ENCODE peak calls at places on chromosomes 7 and 10, in six cellular contexts. One of them, this sample, is unnamed.
A peak's percentile ranks its signal among the peaks of the same experiment; 100 is the strongest.

GRCh38 chr7:155455776-155456516 is 2.0 kb upstream of the EN2 start:
- DNase-seq in suprapubic skin: no peak
- DNase-seq in pancreas: no peak
- DNase-seq in HFFc6: no peak
- DNase-seq in colonic mucosa: no peak
- DNase-seq in GM23338: no peak
- DNase-seq in this sample: no peak

GRCh38 chr7:99092064-99092720 is 51.7 kb downstream of the SMURF1 start:
- DNase-seq in suprapubic skin: no peak
- DNase-seq in pancreas: no peak
- DNase-seq in HFFc6: no peak
- DNase-seq in colonic mucosa: no peak
- DNase-seq in GM23338: no peak
- DNase-seq in this sample: no peak

GRCh38 chr10:110993024-110993693 is 73.8 kb downstream of the SHOC2 start:
- DNase-seq in suprapubic skin: no peak
- DNase-seq in pancreas: no peak
- DNase-seq in HFFc6: peak; percentile 80
- DNase-seq in colonic mucosa: no peak
- DNase-seq in GM23338: no peak
- DNase-seq in this sample: peak; percentile 27

GRCh38 chr7:36151921-36152755 is 916 bp upstream of the EEPD1 start:
- DNase-seq in suprapubic skin: no peak
- DNase-seq in pancreas: no peak
- DNase-seq in HFFc6: no peak
- DNase-seq in colonic mucosa: no peak
- DNase-seq in GM23338: no peak
- DNase-seq in this sample: no peak

GRCh38 chr10:17031656-17032630 is 97.7 kb downstream of the CUBN start:
- DNase-seq in suprapubic skin: no peak
- DNase-seq in pancreas: no peak
- DNase-seq in HFFc6: no peak
- DNase-seq in colonic mucosa: no peak
- DNase-seq in GM23338: no peak
- DNase-seq in this sample: no peak

GRCh38 chr7:142595816-142596516 is 153.3 kb upstream of the PRSS1 start:
- DNase-seq in suprapubic skin: no peak
- DNase-seq in pancreas: no peak
- DNase-seq in HFFc6: no peak
- DNase-seq in colonic mucosa: no peak
- DNase-seq in GM23338: no peak
- DNase-seq in this sample: no peak

GRCh38 chr7:2032876-2033407 is 199.8 kb downstream of the MAD1L1 start:
- DNase-seq in suprapubic skin: peak; percentile 65
- DNase-seq in pancreas: peak; percentile 34
- DNase-seq in HFFc6: no peak
- DNase-seq in colonic mucosa: no peak
- DNase-seq in GM23338: no peak
- DNase-seq in this sample: no peak

GRCh38 chr7:105677803-105678583 is 96.7 kb upstream of the EFCAB10 start:
- DNase-seq in suprapubic skin: no peak
- DNase-seq in pancreas: no peak
- DNase-seq in HFFc6: no peak
- DNase-seq in colonic mucosa: peak; percentile 67
- DNase-seq in GM23338: no peak
- DNase-seq in this sample: no peak

GRCh38 chr10:86265236-86265876 is 101.2 kb downstream of the GRID1 start:
- DNase-seq in suprapubic skin: peak; percentile 70
- DNase-seq in pancreas: peak; percentile 31
- DNase-seq in HFFc6: no peak
- DNase-seq in colonic mucosa: no peak
- DNase-seq in GM23338: no peak
- DNase-seq in this sample: no peak

GRCh38 chr10:59375990-59376389 is 13.6 kb upstream of the FAM13C start:
- DNase-seq in suprapubic skin: no peak
- DNase-seq in pancreas: no peak
- DNase-seq in HFFc6: no peak
- DNase-seq in colonic mucosa: no peak
- DNase-seq in GM23338: peak; percentile 9
- DNase-seq in this sample: no peak

GRCh38 chr10:91901784-91902677 is 7.3 kb downstream of the FGFBP3 start:
- DNase-seq in suprapubic skin: no peak
- DNase-seq in pancreas: no peak
- DNase-seq in HFFc6: peak; percentile 92
- DNase-seq in colonic mucosa: peak; percentile 32
- DNase-seq in GM23338: no peak
- DNase-seq in this sample: no peak

GRCh38 chr7:10022957-10023356 is 950.7 kb upstream of the PHF14 start:
- DNase-seq in suprapubic skin: no peak
- DNase-seq in pancreas: no peak
- DNase-seq in HFFc6: no peak
- DNase-seq in colonic mucosa: no peak
- DNase-seq in GM23338: peak; percentile 72
- DNase-seq in this sample: no peak

GRCh38 chr7:48118041-48118440 is 29.0 kb downstream of the UPP1 start:
- DNase-seq in suprapubic skin: no peak
- DNase-seq in pancreas: no peak
- DNase-seq in HFFc6: no peak
- DNase-seq in colonic mucosa: no peak
- DNase-seq in GM23338: no peak
- DNase-seq in this sample: no peak

GRCh38 chr10:15229268-15229667 is 60.8 kb upstream of the NMT2 start:
- DNase-seq in suprapubic skin: no peak
- DNase-seq in pancreas: no peak
- DNase-seq in HFFc6: no peak
- DNase-seq in colonic mucosa: no peak
- DNase-seq in GM23338: no peak
- DNase-seq in this sample: no peak

GRCh38 chr10:26573674-26574073 is 123.8 kb upstream of the PDSS1 start:
- DNase-seq in suprapubic skin: no peak
- DNase-seq in pancreas: no peak
- DNase-seq in HFFc6: no peak
- DNase-seq in colonic mucosa: no peak
- DNase-seq in GM23338: peak; percentile 63
- DNase-seq in this sample: no peak

GRCh38 chr10:22620929-22621328 is 93.4 kb downstream of the PIP4K2A start:
- DNase-seq in suprapubic skin: no peak
- DNase-seq in pancreas: no peak
- DNase-seq in HFFc6: no peak
- DNase-seq in colonic mucosa: no peak
- DNase-seq in GM23338: no peak
- DNase-seq in this sample: no peak

GRCh38 chr7:5827755-5828154 is 46.3 kb upstream of the RNF216 start:
- DNase-seq in suprapubic skin: no peak
- DNase-seq in pancreas: no peak
- DNase-seq in HFFc6: no peak
- DNase-seq in colonic mucosa: peak; percentile 36
- DNase-seq in GM23338: peak; percentile 53
- DNase-seq in this sample: no peak

GRCh38 chr10:43479275-43479674 is 42.4 kb downstream of the ZNF487 start:
- DNase-seq in suprapubic skin: no peak
- DNase-seq in pancreas: no peak
- DNase-seq in HFFc6: peak; percentile 33
- DNase-seq in colonic mucosa: no peak
- DNase-seq in GM23338: no peak
- DNase-seq in this sample: no peak

GRCh38 chr10:112843623-112844022 is 106.4 kb upstream of the TCF7L2 start:
- DNase-seq in suprapubic skin: no peak
- DNase-seq in pancreas: no peak
- DNase-seq in HFFc6: no peak
- DNase-seq in colonic mucosa: no peak
- DNase-seq in GM23338: no peak
- DNase-seq in this sample: no peak

GRCh38 chr10:110777661-110778060 is 94.1 kb upstream of the PDCD4 start:
- DNase-seq in suprapubic skin: no peak
- DNase-seq in pancreas: no peak
- DNase-seq in HFFc6: no peak
- DNase-seq in colonic mucosa: no peak
- DNase-seq in GM23338: no peak
- DNase-seq in this sample: no peak

GRCh38 chr10:73644015-73644743 is 2.9 kb upstream of the MYOZ1 start:
- DNase-seq in suprapubic skin: no peak
- DNase-seq in pancreas: no peak
- DNase-seq in HFFc6: peak; percentile 60
- DNase-seq in colonic mucosa: peak; percentile 59
- DNase-seq in GM23338: peak; percentile 89
- DNase-seq in this sample: peak; percentile 41

GRCh38 chr7:106485919-106486318 is 175.0 kb downstream of the CCDC71L start:
- DNase-seq in suprapubic skin: no peak
- DNase-seq in pancreas: no peak
- DNase-seq in HFFc6: no peak
- DNase-seq in colonic mucosa: no peak
- DNase-seq in GM23338: no peak
- DNase-seq in this sample: no peak

GRCh38 chr10:14553434-14553833 is 221.3 kb downstream of the FAM107B start:
- DNase-seq in suprapubic skin: no peak
- DNase-seq in pancreas: no peak
- DNase-seq in HFFc6: peak; percentile 72
- DNase-seq in colonic mucosa: no peak
- DNase-seq in GM23338: no peak
- DNase-seq in this sample: no peak

GRCh38 chr7:68691261-68692216 is 906.7 kb upstream of the AUTS2 start:
- DNase-seq in suprapubic skin: no peak
- DNase-seq in pancreas: no peak
- DNase-seq in HFFc6: peak; percentile 32
- DNase-seq in colonic mucosa: no peak
- DNase-seq in GM23338: no peak
- DNase-seq in this sample: peak; percentile 49

GRCh38 chr7:95886501-95887090 is 114.2 kb downstream of the DYNC1I1 start:
- DNase-seq in suprapubic skin: no peak
- DNase-seq in pancreas: no peak
- DNase-seq in HFFc6: no peak
- DNase-seq in colonic mucosa: no peak
- DNase-seq in GM23338: peak; percentile 54
- DNase-seq in this sample: no peak

GRCh38 chr7:116588641-116589594 is 64.1 kb downstream of the CAV1 start:
- DNase-seq in suprapubic skin: no peak
- DNase-seq in pancreas: no peak
- DNase-seq in HFFc6: peak; percentile 70
- DNase-seq in colonic mucosa: no peak
- DNase-seq in GM23338: peak; percentile 74
- DNase-seq in this sample: no peak
- TF ChIP-seq CTCF in suprapubic skin: peak; percentile 70
- TF ChIP-seq CTCF in pancreas: peak; percentile 53
- TF ChIP-seq CTCF in HFFc6: peak; percentile 94
- TF ChIP-seq CTCF in colonic mucosa: peak; percentile 73
- TF ChIP-seq CTCF in GM23338: peak; percentile 88
- TF ChIP-seq CTCF in this sample: peak; percentile 35

GRCh38 chr10:126250045-126250444 is 138.2 kb downstream of the ADAM12 start:
- DNase-seq in suprapubic skin: no peak
- DNase-seq in pancreas: no peak
- DNase-seq in HFFc6: no peak
- DNase-seq in colonic mucosa: no peak
- DNase-seq in GM23338: no peak
- DNase-seq in this sample: no peak
- TF ChIP-seq CTCF in suprapubic skin: no peak
- TF ChIP-seq CTCF in pancreas: no peak
- TF ChIP-seq CTCF in HFFc6: no peak
- TF ChIP-seq CTCF in colonic mucosa: no peak
- TF ChIP-seq CTCF in GM23338: no peak
- TF ChIP-seq CTCF in this sample: no peak

GRCh38 chr7:21526007-21526406 is 16.8 kb upstream of the DNAH11 start:
- DNase-seq in suprapubic skin: no peak
- DNase-seq in pancreas: no peak
- DNase-seq in HFFc6: no peak
- DNase-seq in colonic mucosa: no peak
- DNase-seq in GM23338: peak; percentile 51
- DNase-seq in this sample: no peak
- TF ChIP-seq CTCF in suprapubic skin: no peak
- TF ChIP-seq CTCF in pancreas: no peak
- TF ChIP-seq CTCF in HFFc6: peak; percentile 72
- TF ChIP-seq CTCF in colonic mucosa: peak; percentile 22
- TF ChIP-seq CTCF in GM23338: peak; percentile 66
- TF ChIP-seq CTCF in this sample: peak; percentile 25

GRCh38 chr10:88743999-88744398 is 15.8 kb upstream of the LIPN start:
- DNase-seq in suprapubic skin: no peak
- DNase-seq in pancreas: no peak
- DNase-seq in HFFc6: no peak
- DNase-seq in colonic mucosa: peak; percentile 28
- DNase-seq in GM23338: peak; percentile 46
- DNase-seq in this sample: no peak
- TF ChIP-seq CTCF in suprapubic skin: no peak
- TF ChIP-seq CTCF in pancreas: no peak
- TF ChIP-seq CTCF in HFFc6: no peak
- TF ChIP-seq CTCF in colonic mucosa: no peak
- TF ChIP-seq CTCF in GM23338: no peak
- TF ChIP-seq CTCF in this sample: no peak

DNA sequence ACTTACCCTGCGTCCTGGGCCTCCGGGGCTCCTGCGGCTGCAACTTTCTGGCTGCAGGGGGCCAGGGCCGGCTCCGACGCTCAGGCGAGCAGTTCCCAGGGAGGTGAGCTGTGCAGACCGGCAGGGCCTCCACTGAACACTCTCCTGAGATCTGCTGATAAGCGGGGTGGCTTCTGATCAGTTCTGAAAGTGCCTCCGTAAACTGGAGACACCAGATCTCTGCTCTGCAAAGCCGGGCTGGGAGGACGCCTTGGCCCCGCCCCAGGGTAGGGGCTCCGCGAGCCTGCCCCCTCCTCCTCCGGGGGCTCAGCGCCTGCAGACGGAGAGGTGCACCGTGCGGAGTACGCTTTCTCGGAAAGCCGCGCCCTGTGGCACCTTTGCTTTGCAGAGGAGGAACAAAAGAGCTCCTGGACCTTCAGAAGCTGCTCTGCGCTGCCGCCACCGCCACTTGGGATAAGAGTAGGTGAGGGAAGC is 141.3 kb upstream of the VKORC1L1 start:
- DNase-seq in suprapubic skin: no peak
- DNase-seq in pancreas: peak; percentile 72
- DNase-seq in HFFc6: no peak
- DNase-seq in colonic mucosa: no peak
- DNase-seq in GM23338: peak; percentile 84
- DNase-seq in this sample: no peak
- TF ChIP-seq CTCF in suprapubic skin: no peak
- TF ChIP-seq CTCF in pancreas: no peak
- TF ChIP-seq CTCF in HFFc6: peak; percentile 28
- TF ChIP-seq CTCF in colonic mucosa: no peak
- TF ChIP-seq CTCF in GM23338: peak; percentile 13
- TF ChIP-seq CTCF in this sample: no peak

This sample was measured in AG09319.